ENCODE peak calls at places on chromosomes 13 and 19, in six cellular contexts. K is upper lobe of left lung, P is type B pancreatic cell, C is thoracic aorta, J is heart right ventricle, O is Peyer's patch. Y is an unnamed sample.

GRCh38 chr13:43763143-43763759 is 23.5 kb downstream of the ENOX1 start:
- DNase-seq in J (no peak), K (no peak), C (no peak), P (no peak), O (no peak), Y (no peak)

GRCh38 chr13:44396963-44397580 is 23.4 kb downstream of the SERP2 start:
- DNase-seq in O (no peak), K (no peak), J (peak; percentile 51), C (no peak), P (no peak), Y (no peak)

GRCh38 chr13:100314132-100314910 is 225.4 kb downstream of the PCCA start:
- DNase-seq in P (no peak), O (no peak), J (no peak), K (no peak), C (no peak), Y (no peak)

GRCh38 chr19:17109300-17109699 is 33.7 kb downstream of the MYO9B start:
- DNase-seq in P (no peak), J (no peak), C (no peak), K (no peak), O (no peak), Y (no peak)

GRCh38 chr13:105908581-105908980 is 626.9 kb downstream of the EFNB2 start:
- DNase-seq in O (no peak), P (no peak), J (no peak), C (no peak), K (no peak), Y (no peak)

GRCh38 chr13:91946498-91947070 is 548.2 kb downstream of the GPC5 start:
- DNase-seq in O (no peak), J (no peak), K (no peak), C (no peak), P (no peak), Y (no peak)

GRCh38 chr13:51970251-51970793 is 40.9 kb downstream of the ATP7B start:
- DNase-seq in O (no peak), P (no peak), K (no peak), C (no peak), J (no peak), Y (no peak)

GRCh38 chr19:50515168-50515561 is 1.5 kb upstream of the ASPDH start:
- DNase-seq in O (no peak), P (no peak), C (no peak), K (no peak), J (no peak), Y (no peak)

GRCh38 chr19:12985049-12985776 is 10.1 kb upstream of the NFIX start:
- DNase-seq in P (no peak), O (peak; percentile 58), K (peak; percentile 67), J (peak; percentile 51), C (no peak), Y (no peak)

GRCh38 chr19:28289294-28290063 is 923.5 kb downstream of the UQCRFS1 start:
- DNase-seq in O (no peak), J (no peak), K (peak; percentile 39), C (no peak), P (no peak), Y (no peak)

GRCh38 chr13:49838989-49839388 is 46.5 kb upstream of the KPNA3 start:
- DNase-seq in K (no peak), J (no peak), O (no peak), C (no peak), P (no peak), Y (no peak)

GRCh38 chr13:42985312-42986175 is 6.5 kb downstream of the EPSTI1 start:
- DNase-seq in O (no peak), P (no peak), J (peak; percentile 29), K (no peak), C (no peak), Y (no peak)

GRCh38 chr19:3766520-3766919 is 4.0 kb downstream of the MRPL54 start:
- DNase-seq in C (no peak), P (no peak), J (no peak), K (no peak), O (no peak), Y (no peak)

GRCh38 chr19:53906211-53907192 is 2.6 kb upstream of the CACNG7 start:
- DNase-seq in O (peak; percentile 24), J (peak; percentile 59), P (no peak), C (no peak), K (peak; percentile 86), Y (peak; percentile 57)

GRCh38 chr19:14031719-14032480 is at the start of gene IL27RA:
- DNase-seq in O (peak; percentile 85), K (peak; percentile 93), J (peak; percentile 72), C (no peak), P (no peak), Y (peak; percentile 70)

GRCh38 chr19:45121827-45122345 is 28.9 kb downstream of the PPP1R37 start:
- DNase-seq in J (no peak), K (no peak), P (no peak), C (no peak), O (no peak), Y (no peak)

GRCh38 chr19:12783226-12783848 is 7.9 kb upstream of the JUNB start:
- DNase-seq in O (no peak), P (no peak), K (no peak), J (peak; percentile 20), C (no peak), Y (no peak)

GRCh38 chr19:29271911-29272310 is 59.0 kb upstream of the UQCRFS1 start:
- DNase-seq in P (no peak), J (no peak), C (no peak), O (no peak), K (no peak), Y (no peak)

GRCh38 chr19:18736415-18737336 is 53.2 kb downstream of the CRTC1 start:
- DNase-seq in K (no peak), P (no peak), O (no peak), J (no peak), C (no peak), Y (no peak)

GRCh38 chr13:113442985-113443362 is 10.3 kb downstream of the ADPRHL1 start:
- DNase-seq in O (no peak), K (no peak), J (no peak), P (no peak), C (no peak), Y (no peak)

GRCh38 chr13:106472621-106473020 is 62.8 kb downstream of the EFNB2 start:
- DNase-seq in P (no peak), K (no peak), J (no peak), O (no peak), C (no peak), Y (no peak)

GRCh38 chr13:42894765-42895181 is 97.3 kb downstream of the EPSTI1 start:
- DNase-seq in C (no peak), P (no peak), K (no peak), O (no peak), J (no peak), Y (no peak)

GRCh38 chr13:53382008-53382407 is 353.4 kb downstream of the OLFM4 start:
- DNase-seq in O (no peak), K (no peak), J (no peak), P (no peak), C (no peak), Y (no peak)
- TF ChIP-seq CTCF in O (no peak), K (no peak), J (no peak), P (no peak), C (no peak), Y (no peak)

GRCh38 chr19:56071151-56071550 is 49.9 kb downstream of the ZNF787 start:
- DNase-seq in O (no peak), K (no peak), C (no peak), J (no peak), P (no peak), Y (no peak)
- TF ChIP-seq CTCF in O (no peak), K (no peak), C (no peak), J (no peak), P (peak; percentile 59), Y (no peak)

GRCh38 chr13:76667551-76667950 is 218.7 kb downstream of the KCTD12 start:
- DNase-seq in C (no peak), J (no peak), P (no peak), O (no peak), K (no peak), Y (no peak)
- TF ChIP-seq CTCF in C (no peak), J (no peak), P (peak; percentile 22), O (peak; percentile 27), K (no peak), Y (no peak)

GRCh38 chr13:34776390-34776981 is 165.6 kb upstream of the NBEA start:
- DNase-seq in K (no peak), J (no peak), O (no peak), C (no peak), P (no peak), Y (no peak)

GRCh38 chr13:34776984-34777913 is 164.8 kb upstream of the NBEA start:
- DNase-seq in C (no peak), J (no peak), O (no peak), K (no peak), P (no peak), Y (no peak)

GRCh38 chr13:34777914-34778303 is 164.2 kb upstream of the NBEA start:
- DNase-seq in C (no peak), P (no peak), J (no peak), O (no peak), K (no peak), Y (no peak)

DNA sequence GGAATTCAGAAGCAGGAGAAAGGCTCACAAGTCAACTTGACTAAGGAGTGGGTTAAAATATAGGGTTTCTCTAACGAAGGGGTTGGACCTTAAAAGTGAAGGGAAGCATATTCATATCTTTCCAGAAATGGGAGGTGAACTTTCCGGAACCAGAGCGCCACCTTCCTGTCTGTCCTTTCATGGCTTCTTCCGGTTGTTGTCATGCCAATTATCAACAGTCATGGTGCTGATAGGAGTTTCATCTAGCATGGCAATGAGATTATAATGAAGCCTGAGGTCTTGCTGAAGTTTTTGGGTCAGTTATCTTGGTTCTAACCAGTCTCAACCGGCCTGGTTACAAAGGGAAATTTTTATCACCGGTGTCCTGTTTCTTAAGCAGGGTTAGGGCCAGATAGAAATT is 162.9 kb upstream of the NBEA start:
- DNase-seq in C (no peak), O (no peak), P (no peak), K (no peak), J (no peak), Y (no peak)
- TF ChIP-seq CTCF in C (no peak), O (no peak), P (no peak), K (no peak), J (no peak), Y (no peak)

GRCh38 chr13:23901365-23901764 is 4.1 kb upstream of the C1QTNF9B start:
- DNase-seq in C (no peak), P (no peak), K (no peak), O (no peak), J (no peak), Y (no peak)

GRCh38 chr13:23898101-23898500 is 799 bp upstream of the C1QTNF9B start:
- DNase-seq in K (no peak), P (no peak), C (no peak), O (no peak), J (no peak), Y (no peak)

GRCh38 chr13:23902975-23903905 is 5.9 kb upstream of the C1QTNF9B start:
- DNase-seq in J (peak; percentile 17), P (no peak), K (peak; percentile 85), C (no peak), O (no peak), Y (no peak)

GRCh38 chr13:23903906-23904280 is 6.6 kb upstream of the C1QTNF9B start:
- DNase-seq in K (no peak), J (no peak), P (no peak), C (no peak), O (no peak), Y (no peak)

DNA sequence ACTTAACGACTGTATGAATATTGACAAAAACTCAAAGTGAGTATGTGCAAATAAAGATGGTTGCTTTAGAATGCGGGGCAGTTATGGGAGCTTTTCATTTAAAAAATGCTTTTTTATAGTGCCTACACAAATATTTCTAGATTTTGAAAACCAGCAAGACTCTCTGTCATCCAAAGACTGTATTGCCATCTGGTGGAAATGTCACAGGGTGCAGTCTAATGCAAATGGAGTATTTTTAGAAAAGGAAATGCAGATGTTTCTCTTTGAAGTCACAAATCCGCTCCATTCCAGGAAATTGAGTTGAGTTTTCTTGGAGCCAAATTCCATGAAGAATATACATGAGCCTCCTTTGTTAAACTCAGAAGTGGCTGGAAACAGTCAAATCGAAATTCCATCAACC is 2.3 kb upstream of the C1QTNF9B start:
- DNase-seq in C (no peak), J (no peak), O (no peak), K (no peak), P (no peak), Y (no peak)
- TF ChIP-seq CTCF in C (peak; percentile 56), J (peak; percentile 17), O (peak; percentile 18), K (peak; percentile 55), P (peak; percentile 82), Y (no peak)